ENCODE peak calls at places on chromosome 9, in six cellular contexts. Z, S, M, H, R and Q are unnamed samples.

GRCh38 chr9:92654481-92655301 is 15.2 kb downstream of the IPPK start:
- DNase-seq in Z (peak), S (no peak), M (no peak), H (no peak), R (peak), Q (no peak)

GRCh38 chr9:129382281-129383004 is 204.4 kb upstream of the IER5L start:
- DNase-seq in Z (no peak), S (no peak), M (peak), H (no peak), R (peak), Q (no peak)

GRCh38 chr9:32886021-32886420 is 102.7 kb downstream of the TMEM215 start:
- DNase-seq in Z (no peak), S (no peak), M (no peak), H (no peak), R (no peak), Q (no peak)

GRCh38 chr9:78865757-78866156 is 568.8 kb downstream of the PSAT1 start:
- DNase-seq in Z (no peak), S (no peak), M (no peak), H (no peak), R (no peak), Q (no peak)

GRCh38 chr9:27227192-27227591 is 69.8 kb downstream of the EQTN start:
- DNase-seq in Z (no peak), S (no peak), M (no peak), H (peak), R (no peak), Q (no peak)

GRCh38 chr9:82903503-82903902 is 159.4 kb downstream of the RASEF start:
- DNase-seq in Z (no peak), S (no peak), M (no peak), H (no peak), R (no peak), Q (no peak)

GRCh38 chr9:82418334-82418733 is 429.8 kb downstream of the SPATA31D1 start:
- DNase-seq in Z (no peak), S (no peak), M (no peak), H (no peak), R (no peak), Q (no peak)

GRCh38 chr9:101485873-101486692 is 47.6 kb upstream of the RNF20 start:
- DNase-seq in Z (no peak), S (no peak), M (peak), H (no peak), R (peak), Q (peak)

GRCh38 chr9:18189876-18190670 is 283.9 kb upstream of the ADAMTSL1 start:
- DNase-seq in Z (no peak), S (no peak), M (no peak), H (no peak), R (no peak), Q (no peak)

GRCh38 chr9:121230231-121230630 is 28.6 kb upstream of the RAB14 start:
- DNase-seq in Z (no peak), S (no peak), M (no peak), H (no peak), R (no peak), Q (no peak)

GRCh38 chr9:70614786-70615565 is 200.5 kb upstream of the KLF9 start:
- DNase-seq in Z (no peak), S (no peak), M (no peak), H (no peak), R (peak), Q (no peak)

GRCh38 chr9:9998491-9999287 is 614.1 kb downstream of the PTPRD start:
- DNase-seq in Z (no peak), S (no peak), M (no peak), H (no peak), R (no peak), Q (no peak)

GRCh38 chr9:105401651-105402050 is 46.2 kb upstream of the FSD1L start:
- DNase-seq in Z (no peak), S (no peak), M (no peak), H (no peak), R (no peak), Q (no peak)

GRCh38 chr9:133476531-133476930 is 2.4 kb downstream of the SLC2A6 start:
- DNase-seq in Z (no peak), S (no peak), M (no peak), H (no peak), R (no peak), Q (no peak)

GRCh38 chr9:108282872-108283271 is 572.9 kb downstream of the ACTL7B start:
- DNase-seq in Z (no peak), S (no peak), M (no peak), H (no peak), R (no peak), Q (no peak)

GRCh38 chr9:85427749-85428148 is 314.0 kb downstream of the AGTPBP1 start:
- DNase-seq in Z (no peak), S (no peak), M (no peak), H (no peak), R (no peak), Q (no peak)

GRCh38 chr9:89952401-89952800 is 347.6 kb downstream of the GADD45G start:
- DNase-seq in Z (no peak), S (no peak), M (no peak), H (peak), R (no peak), Q (no peak)

GRCh38 chr9:14671327-14671840 is 21.8 kb downstream of the ZDHHC21 start:
- DNase-seq in Z (no peak), S (no peak), M (no peak), H (no peak), R (no peak), Q (no peak)

GRCh38 chr9:22308177-22308576 is 138.4 kb upstream of the DMRTA1 start:
- DNase-seq in Z (no peak), S (no peak), M (no peak), H (peak), R (no peak), Q (no peak)

GRCh38 chr9:84310903-84311302 is 29.7 kb downstream of the SLC28A3 start:
- DNase-seq in Z (no peak), S (no peak), M (no peak), H (no peak), R (no peak), Q (no peak)

GRCh38 chr9:119453980-119454379 is 84.7 kb upstream of the BRINP1 start:
- DNase-seq in Z (no peak), S (no peak), M (no peak), H (no peak), R (no peak), Q (no peak)

GRCh38 chr9:79210541-79211243 is 361.1 kb upstream of the TLE4 start:
- DNase-seq in Z (no peak), S (no peak), M (no peak), H (no peak), R (no peak), Q (no peak)

GRCh38 chr9:121736147-121736721 is 84.8 kb downstream of the DAB2IP start:
- DNase-seq in Z (no peak), S (no peak), M (peak), H (no peak), R (no peak), Q (no peak)

GRCh38 chr9:129162901-129163670 is 15.0 kb downstream of the IER5L start:
- DNase-seq in Z (no peak), S (no peak), M (no peak), H (no peak), R (no peak), Q (no peak)

GRCh38 chr9:87706066-87706739 is 19.7 kb upstream of the CTSL start:
- DNase-seq in Z (no peak), S (no peak), M (no peak), H (no peak), R (no peak), Q (no peak)

GRCh38 chr9:133768859-133769510 is 30.8 kb upstream of the SARDH start:
- DNase-seq in Z (no peak), S (no peak), M (peak), H (no peak), R (no peak), Q (peak)

GRCh38 chr9:92746567-92747458 is 17.8 kb downstream of the BICD2 start:
- DNase-seq in Z (no peak), S (no peak), M (no peak), H (peak), R (no peak), Q (no peak)

GRCh38 chr9:126860757-126861466 is 473 bp downstream of the ZBTB34 start:
- DNase-seq in Z (no peak), S (no peak), M (no peak), H (no peak), R (no peak), Q (peak)

GRCh38 chr9:101027246-101027645 is 1.3 kb upstream of the PLPPR1 start:
- DNase-seq in Z (no peak), S (no peak), M (no peak), H (no peak), R (no peak), Q (no peak)

GRCh38 chr9:124009835-124010226 is 1.7 kb upstream of the LHX2 start:
- DNase-seq in Z (no peak), S (no peak), M (no peak), H (no peak), R (no peak), Q (no peak)

GRCh38 chr9:83472221-83472665 is 66.0 kb downstream of the FRMD3 start:
- DNase-seq in Z (no peak), S (no peak), M (no peak), H (peak), R (no peak), Q (no peak)

GRCh38 chr9:112361602-112362001 is 18.3 kb upstream of the HSDL2 start:
- DNase-seq in Z (no peak), S (no peak), M (no peak), H (peak), R (no peak), Q (no peak)

GRCh38 chr9:136059321-136059791 is 35.7 kb downstream of the NACC2 start:
- DNase-seq in Z (no peak), S (no peak), M (no peak), H (no peak), R (no peak), Q (no peak)